ENCODE peak calls at places on chromosome 12, in seven cellular contexts. One of them, this sample, is unnamed. For H3K4me1, the result is how much of the 10 kb centered on the place peaks cover.

GRCh38 chr12:68963456-68963859 is 30.5 kb upstream of the CPM start:
- DNase-seq in hepatocyte: peak
- DNase-seq in HCT116: no peak
- DNase-seq in MM.1S: no peak
- DNase-seq in neural progenitor cell: no peak
- DNase-seq in GM23248: no peak
- DNase-seq in PC-3: no peak
- DNase-seq in this sample: no peak

GRCh38 chr12:2145433-2145832 is 92.6 kb downstream of the CACNA1C start:
- DNase-seq in MM.1S: no peak
- DNase-seq in HCT116: no peak
- DNase-seq in neural progenitor cell: no peak
- DNase-seq in GM23248: no peak
- DNase-seq in PC-3: no peak
- DNase-seq in hepatocyte: no peak
- DNase-seq in this sample: no peak

GRCh38 chr12:94498073-94498472 is 38.4 kb upstream of the CEP83 start:
- DNase-seq in GM23248: no peak
- DNase-seq in MM.1S: no peak
- DNase-seq in neural progenitor cell: no peak
- DNase-seq in HCT116: no peak
- DNase-seq in PC-3: peak
- DNase-seq in hepatocyte: peak
- DNase-seq in this sample: peak

GRCh38 chr12:2291182-2291832 is 238.5 kb downstream of the CACNA1C start:
- DNase-seq in HCT116: peak
- DNase-seq in neural progenitor cell: peak
- DNase-seq in GM23248: peak
- DNase-seq in hepatocyte: peak
- DNase-seq in MM.1S: peak
- DNase-seq in PC-3: peak
- DNase-seq in this sample: peak

GRCh38 chr12:99232324-99232723 is 415.2 kb upstream of the GARIN6 start:
- DNase-seq in neural progenitor cell: peak
- DNase-seq in GM23248: no peak
- DNase-seq in PC-3: no peak
- DNase-seq in hepatocyte: no peak
- DNase-seq in HCT116: no peak
- DNase-seq in MM.1S: no peak
- DNase-seq in this sample: no peak

GRCh38 chr12:27779837-27780611 is at the start of the genes KLHL42 and MANSC4:
- DNase-seq in GM23248: peak
- DNase-seq in hepatocyte: peak
- DNase-seq in PC-3: peak
- DNase-seq in MM.1S: peak
- DNase-seq in HCT116: no peak
- DNase-seq in neural progenitor cell: peak
- DNase-seq in this sample: peak

GRCh38 chr12:91985002-91985767 is 160.5 kb downstream of the BTG1 start:
- DNase-seq in neural progenitor cell: no peak
- DNase-seq in hepatocyte: no peak
- DNase-seq in GM23248: peak
- DNase-seq in HCT116: no peak
- DNase-seq in MM.1S: no peak
- DNase-seq in PC-3: no peak
- DNase-seq in this sample: no peak

GRCh38 chr12:57816855-57817151 is 1.7 kb downstream of the AVIL start:
- DNase-seq in MM.1S: no peak
- DNase-seq in PC-3: no peak
- DNase-seq in neural progenitor cell: no peak
- DNase-seq in GM23248: peak
- DNase-seq in HCT116: no peak
- DNase-seq in hepatocyte: no peak
- DNase-seq in this sample: no peak

GRCh38 chr12:49866859-49867579 is 24.1 kb upstream of the BCDIN3D start:
- DNase-seq in HCT116: peak
- DNase-seq in neural progenitor cell: peak
- DNase-seq in MM.1S: peak
- DNase-seq in GM23248: peak
- DNase-seq in hepatocyte: peak
- DNase-seq in PC-3: peak
- DNase-seq in this sample: peak

GRCh38 chr12:39499296-39499695 is 56.4 kb upstream of the KIF21A start:
- DNase-seq in neural progenitor cell: no peak
- DNase-seq in PC-3: no peak
- DNase-seq in GM23248: no peak
- DNase-seq in hepatocyte: no peak
- DNase-seq in HCT116: no peak
- DNase-seq in MM.1S: no peak
- DNase-seq in this sample: no peak

DNA sequence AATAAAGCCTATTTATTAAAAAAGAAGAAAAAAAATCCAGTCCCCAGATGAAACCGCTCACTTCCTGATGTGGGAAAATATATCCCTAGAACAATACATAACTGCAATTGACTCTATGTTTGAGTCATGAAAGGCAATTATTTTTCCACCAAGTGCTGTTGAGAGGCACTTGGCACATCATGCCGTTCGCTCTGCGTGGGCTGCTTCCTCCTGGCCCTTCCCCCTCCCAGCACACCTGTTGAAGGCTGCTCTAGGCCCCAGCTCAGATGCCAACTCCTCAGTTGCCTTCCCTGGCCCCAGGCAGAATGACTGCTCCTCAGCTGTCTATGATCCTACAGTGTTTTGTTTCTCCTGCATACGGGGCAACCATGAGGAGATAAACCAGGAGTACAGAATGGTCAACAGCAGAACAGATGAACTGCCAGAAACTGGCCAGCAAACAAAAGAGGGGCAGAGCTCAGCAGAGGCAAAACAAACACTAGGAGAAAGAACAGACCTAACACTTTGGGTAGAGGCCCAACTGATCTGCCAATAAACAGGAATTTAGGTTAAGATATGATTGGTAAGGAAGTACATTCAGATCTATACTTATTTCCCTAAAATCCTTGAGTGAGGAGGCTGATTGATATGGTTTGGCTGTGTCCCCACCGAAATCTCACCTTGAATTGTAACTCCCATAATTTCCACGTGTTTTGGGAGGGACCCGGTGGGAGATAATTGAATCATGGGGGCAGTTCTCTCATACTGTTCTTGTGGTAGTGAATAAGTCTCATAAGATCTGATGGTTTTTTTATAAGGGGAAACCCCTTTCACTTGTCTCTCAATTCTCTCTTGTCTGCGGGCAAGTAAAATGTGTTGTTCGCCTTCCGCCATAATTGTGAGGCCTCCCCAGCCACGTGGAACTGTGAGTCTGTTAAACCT is 58.7 kb downstream of the SLC38A1 start:
- DNase-seq in PC-3: peak
- DNase-seq in MM.1S: no peak
- DNase-seq in hepatocyte: no peak
- DNase-seq in GM23248: no peak
- DNase-seq in HCT116: no peak
- DNase-seq in neural progenitor cell: no peak
- DNase-seq in this sample: peak
- TF ChIP-seq EZH2phosphoT487 in PC-3: no peak
- TF ChIP-seq EZH2phosphoT487 in MM.1S: no peak
- TF ChIP-seq EZH2phosphoT487 in hepatocyte: no peak
- TF ChIP-seq EZH2phosphoT487 in GM23248: no peak
- TF ChIP-seq EZH2phosphoT487 in HCT116: no peak
- TF ChIP-seq EZH2phosphoT487 in neural progenitor cell: no peak
- TF ChIP-seq EZH2phosphoT487 in this sample: no peak

GRCh38 chr12:6206327-6206726 is 6.1 kb downstream of the CD9 start:
- DNase-seq in HCT116: no peak
- DNase-seq in neural progenitor cell: no peak
- DNase-seq in PC-3: no peak
- DNase-seq in GM23248: no peak
- DNase-seq in MM.1S: no peak
- DNase-seq in hepatocyte: no peak
- DNase-seq in this sample: no peak

GRCh38 chr12:6205761-6206160 is 5.6 kb downstream of the CD9 start:
- DNase-seq in hepatocyte: no peak
- DNase-seq in HCT116: no peak
- DNase-seq in PC-3: no peak
- DNase-seq in GM23248: no peak
- DNase-seq in neural progenitor cell: no peak
- DNase-seq in MM.1S: no peak
- DNase-seq in this sample: no peak

GRCh38 chr12:6207254-6207942 is 7.2 kb downstream of the CD9 start:
- DNase-seq in neural progenitor cell: no peak
- DNase-seq in MM.1S: no peak
- DNase-seq in hepatocyte: no peak
- DNase-seq in GM23248: peak
- DNase-seq in HCT116: no peak
- DNase-seq in PC-3: no peak
- DNase-seq in this sample: no peak

GRCh38 chr12:6205144-6205539 is 4.9 kb downstream of the CD9 start:
- DNase-seq in hepatocyte: no peak
- DNase-seq in MM.1S: no peak
- DNase-seq in HCT116: no peak
- DNase-seq in neural progenitor cell: peak
- DNase-seq in GM23248: no peak
- DNase-seq in PC-3: no peak
- DNase-seq in this sample: no peak

GRCh38 chr12:6208140-6208539 is 7.9 kb downstream of the CD9 start:
- DNase-seq in neural progenitor cell: no peak
- DNase-seq in hepatocyte: no peak
- DNase-seq in MM.1S: no peak
- DNase-seq in GM23248: no peak
- DNase-seq in HCT116: no peak
- DNase-seq in PC-3: no peak
- DNase-seq in this sample: no peak
- H3K4me1 ChIP-seq in neural progenitor cell: under half
- H3K4me1 ChIP-seq in hepatocyte: under half
- H3K4me1 ChIP-seq in MM.1S: under half
- H3K4me1 ChIP-seq in GM23248: under half
- H3K4me1 ChIP-seq in HCT116: under half
- H3K4me1 ChIP-seq in PC-3: under half
- H3K4me1 ChIP-seq in this sample: under half

DNA sequence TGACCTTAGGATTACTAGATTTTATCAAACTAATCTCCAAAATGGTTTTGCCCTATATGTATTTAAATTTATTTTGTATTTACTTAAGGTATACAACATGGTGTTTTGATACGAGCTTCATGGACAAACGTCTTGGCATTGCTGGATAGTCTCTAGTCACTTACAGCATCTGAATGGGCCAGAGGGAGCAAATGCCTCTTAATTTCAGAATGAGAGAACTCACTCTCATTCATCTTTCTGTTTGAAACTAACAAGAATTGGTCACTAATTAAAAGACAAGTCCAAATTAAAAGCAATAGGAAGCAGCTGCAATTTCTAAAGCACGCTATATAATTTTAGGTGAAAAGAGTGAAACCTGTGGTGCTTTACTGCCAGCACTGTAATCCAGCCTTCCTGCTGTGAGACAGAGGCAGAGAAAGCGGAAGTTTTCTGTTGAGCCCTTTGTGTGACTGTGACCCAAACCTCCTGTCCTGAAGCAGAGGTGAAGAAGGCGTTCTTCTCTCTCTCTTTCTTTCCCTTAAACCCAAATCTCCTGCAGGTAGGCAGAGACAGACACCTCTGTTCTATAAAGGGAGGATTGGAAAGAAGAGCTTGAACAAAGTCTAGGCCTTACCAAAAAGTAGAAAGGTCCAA is 184.6 kb upstream of the NAV3 start:
- DNase-seq in HCT116: no peak
- DNase-seq in hepatocyte: no peak
- DNase-seq in PC-3: no peak
- DNase-seq in GM23248: no peak
- DNase-seq in MM.1S: no peak
- DNase-seq in neural progenitor cell: peak
- DNase-seq in this sample: peak
- TF ChIP-seq EZH2phosphoT487 in HCT116: no peak
- TF ChIP-seq EZH2phosphoT487 in hepatocyte: no peak
- TF ChIP-seq EZH2phosphoT487 in PC-3: no peak
- TF ChIP-seq EZH2phosphoT487 in GM23248: no peak
- TF ChIP-seq EZH2phosphoT487 in MM.1S: no peak
- TF ChIP-seq EZH2phosphoT487 in neural progenitor cell: no peak
- TF ChIP-seq EZH2phosphoT487 in this sample: no peak

GRCh38 chr12:64670039-64670438 is 59.7 kb downstream of the RASSF3 start:
- DNase-seq in hepatocyte: no peak
- DNase-seq in HCT116: no peak
- DNase-seq in MM.1S: peak
- DNase-seq in PC-3: no peak
- DNase-seq in GM23248: no peak
- DNase-seq in neural progenitor cell: no peak
- DNase-seq in this sample: peak

GRCh38 chr12:64669270-64669842 is 59.1 kb downstream of the RASSF3 start:
- DNase-seq in hepatocyte: no peak
- DNase-seq in GM23248: no peak
- DNase-seq in PC-3: peak
- DNase-seq in neural progenitor cell: no peak
- DNase-seq in HCT116: no peak
- DNase-seq in MM.1S: peak
- DNase-seq in this sample: peak

GRCh38 chr12:64671682-64672081 is 61.4 kb downstream of the RASSF3 start:
- DNase-seq in neural progenitor cell: no peak
- DNase-seq in PC-3: no peak
- DNase-seq in MM.1S: no peak
- DNase-seq in GM23248: no peak
- DNase-seq in HCT116: no peak
- DNase-seq in hepatocyte: no peak
- DNase-seq in this sample: no peak

GRCh38 chr12:64672925-64673409 is 62.7 kb downstream of the RASSF3 start:
- DNase-seq in GM23248: no peak
- DNase-seq in HCT116: peak
- DNase-seq in hepatocyte: peak
- DNase-seq in neural progenitor cell: no peak
- DNase-seq in MM.1S: no peak
- DNase-seq in PC-3: peak
- DNase-seq in this sample: peak

GRCh38 chr12:64670856-64671639 is 60.8 kb downstream of the RASSF3 start:
- DNase-seq in neural progenitor cell: no peak
- DNase-seq in HCT116: peak
- DNase-seq in GM23248: peak
- DNase-seq in hepatocyte: no peak
- DNase-seq in MM.1S: no peak
- DNase-seq in PC-3: peak
- DNase-seq in this sample: no peak
- H3K4me1 ChIP-seq in neural progenitor cell: under half
- H3K4me1 ChIP-seq in HCT116: half or more
- H3K4me1 ChIP-seq in GM23248: under half
- H3K4me1 ChIP-seq in hepatocyte: under half
- H3K4me1 ChIP-seq in MM.1S: under half
- H3K4me1 ChIP-seq in PC-3: half or more
- H3K4me1 ChIP-seq in this sample: half or more

DNA sequence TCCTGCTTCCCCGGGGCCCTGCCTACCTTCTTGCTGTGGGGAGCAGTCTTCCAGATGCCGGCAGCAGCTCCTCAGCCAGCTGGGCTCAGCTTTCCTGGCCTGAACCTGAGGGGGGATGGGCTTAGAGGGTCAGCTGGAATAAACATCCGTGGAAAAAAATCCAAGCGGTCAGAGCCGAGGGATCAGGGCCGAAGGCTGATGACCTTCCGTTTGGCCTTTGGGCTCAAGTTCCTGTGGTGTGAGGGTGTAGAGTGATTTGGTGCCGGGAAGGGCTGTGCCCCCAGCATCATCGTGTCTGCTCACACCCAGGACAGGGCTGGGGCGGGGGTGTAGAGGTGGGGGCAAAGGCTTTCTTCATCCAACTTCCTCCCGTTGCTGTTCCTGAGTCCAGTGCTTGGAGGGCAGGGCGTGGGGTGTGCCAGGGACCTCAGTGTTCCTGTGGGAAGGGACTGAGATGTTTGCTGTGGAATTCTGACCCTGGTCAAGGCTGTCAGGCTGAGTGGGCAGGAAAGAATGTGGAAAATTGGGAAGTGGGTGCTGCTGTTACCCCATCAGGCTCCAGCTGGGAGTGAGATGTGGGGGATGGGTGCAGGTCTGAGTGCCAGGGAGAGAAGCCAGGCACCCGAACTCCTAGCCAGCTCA is 2.6 kb downstream of the SMIM41 start:
- DNase-seq in MM.1S: no peak
- DNase-seq in GM23248: no peak
- DNase-seq in neural progenitor cell: peak
- DNase-seq in hepatocyte: peak
- DNase-seq in PC-3: no peak
- DNase-seq in HCT116: no peak
- DNase-seq in this sample: no peak
- TF ChIP-seq EZH2phosphoT487 in MM.1S: no peak
- TF ChIP-seq EZH2phosphoT487 in GM23248: no peak
- TF ChIP-seq EZH2phosphoT487 in neural progenitor cell: no peak
- TF ChIP-seq EZH2phosphoT487 in hepatocyte: no peak
- TF ChIP-seq EZH2phosphoT487 in PC-3: no peak
- TF ChIP-seq EZH2phosphoT487 in HCT116: no peak
- TF ChIP-seq EZH2phosphoT487 in this sample: no peak

This sample was measured in OCI-LY7.